ENCODE peak calls at places on chromosomes 3 and 15, in six cellular contexts. One of them, this sample, is unnamed.
A peak's percentile ranks its signal among the peaks of the same experiment; 100 is the strongest.

GRCh38 chr15:90451215-90451850 is 63.3 kb downstream of the IQGAP1 start:
- DNase-seq in neuronal stem cell: no peak
- DNase-seq in mesenchymal stem cell: peak; percentile 45
- DNase-seq in IMR-90: peak; percentile 87
- DNase-seq in trophoblast cell: no peak
- DNase-seq in H1: no peak
- DNase-seq in this sample: peak; percentile 61

GRCh38 chr3:133505813-133506212 is 67.7 kb upstream of the CDV3 start:
- DNase-seq in neuronal stem cell: no peak
- DNase-seq in mesenchymal stem cell: no peak
- DNase-seq in IMR-90: no peak
- DNase-seq in trophoblast cell: no peak
- DNase-seq in H1: no peak
- DNase-seq in this sample: no peak

GRCh38 chr3:177591371-177591770 is 394.1 kb upstream of the TBL1XR1 start:
- DNase-seq in neuronal stem cell: no peak
- DNase-seq in mesenchymal stem cell: no peak
- DNase-seq in IMR-90: no peak
- DNase-seq in trophoblast cell: no peak
- DNase-seq in H1: no peak
- DNase-seq in this sample: no peak

GRCh38 chr3:149934524-149934923 is 36.2 kb downstream of the PFN2 start:
- DNase-seq in neuronal stem cell: no peak
- DNase-seq in mesenchymal stem cell: peak; percentile 62
- DNase-seq in IMR-90: peak; percentile 85
- DNase-seq in trophoblast cell: no peak
- DNase-seq in H1: no peak
- DNase-seq in this sample: no peak

GRCh38 chr3:171165986-171166385 is 139.5 kb upstream of the SLC2A2 start:
- DNase-seq in neuronal stem cell: no peak
- DNase-seq in mesenchymal stem cell: no peak
- DNase-seq in IMR-90: no peak
- DNase-seq in trophoblast cell: no peak
- DNase-seq in H1: no peak
- DNase-seq in this sample: no peak

GRCh38 chr15:63232400-63232799 is 43.0 kb downstream of the RAB8B start:
- DNase-seq in neuronal stem cell: no peak
- DNase-seq in mesenchymal stem cell: no peak
- DNase-seq in IMR-90: no peak
- DNase-seq in trophoblast cell: no peak
- DNase-seq in H1: no peak
- DNase-seq in this sample: no peak

GRCh38 chr3:111963424-111963823 is 15.4 kb upstream of the ABHD10 start:
- DNase-seq in neuronal stem cell: no peak
- DNase-seq in mesenchymal stem cell: peak; percentile 88
- DNase-seq in IMR-90: peak; percentile 84
- DNase-seq in trophoblast cell: no peak
- DNase-seq in H1: no peak
- DNase-seq in this sample: no peak

GRCh38 chr3:17213102-17213501 is 328.3 kb downstream of the PLCL2 start:
- DNase-seq in neuronal stem cell: no peak
- DNase-seq in mesenchymal stem cell: peak; percentile 22
- DNase-seq in IMR-90: peak; percentile 65
- DNase-seq in trophoblast cell: peak; percentile 26
- DNase-seq in H1: no peak
- DNase-seq in this sample: no peak

GRCh38 chr3:28624079-28624478 is 275.5 kb upstream of the AZI2 start:
- DNase-seq in neuronal stem cell: no peak
- DNase-seq in mesenchymal stem cell: no peak
- DNase-seq in IMR-90: no peak
- DNase-seq in trophoblast cell: no peak
- DNase-seq in H1: no peak
- DNase-seq in this sample: no peak

GRCh38 chr3:44680921-44681455 is 31.5 kb upstream of the ZNF502 start:
- DNase-seq in neuronal stem cell: no peak
- DNase-seq in mesenchymal stem cell: no peak
- DNase-seq in IMR-90: no peak
- DNase-seq in trophoblast cell: peak; percentile 62
- DNase-seq in H1: no peak
- DNase-seq in this sample: no peak

GRCh38 chr3:45055032-45055410 is 28.9 kb downstream of the CLEC3B start:
- DNase-seq in neuronal stem cell: no peak
- DNase-seq in mesenchymal stem cell: peak; percentile 92
- DNase-seq in IMR-90: peak; percentile 87
- DNase-seq in trophoblast cell: no peak
- DNase-seq in H1: no peak
- DNase-seq in this sample: no peak

GRCh38 chr3:46400000-46400734 is 6.7 kb downstream of the CCR5AS start:
- DNase-seq in neuronal stem cell: no peak
- DNase-seq in mesenchymal stem cell: peak; percentile 79
- DNase-seq in IMR-90: peak; percentile 62
- DNase-seq in trophoblast cell: no peak
- DNase-seq in H1: no peak
- DNase-seq in this sample: no peak

GRCh38 chr3:42557849-42558248 is 23.9 kb downstream of the SEC22C start:
- DNase-seq in neuronal stem cell: no peak
- DNase-seq in mesenchymal stem cell: no peak
- DNase-seq in IMR-90: no peak
- DNase-seq in trophoblast cell: no peak
- DNase-seq in H1: no peak
- DNase-seq in this sample: no peak

GRCh38 chr15:25170113-25170731 is 215.4 kb downstream of the SNRPN start:
- DNase-seq in neuronal stem cell: no peak
- DNase-seq in mesenchymal stem cell: no peak
- DNase-seq in IMR-90: no peak
- DNase-seq in trophoblast cell: no peak
- DNase-seq in H1: no peak
- DNase-seq in this sample: peak; percentile 11

GRCh38 chr15:80585544-80586018 is 109.5 kb upstream of the ABHD17C start:
- DNase-seq in neuronal stem cell: no peak
- DNase-seq in mesenchymal stem cell: no peak
- DNase-seq in IMR-90: no peak
- DNase-seq in trophoblast cell: peak; percentile 87
- DNase-seq in H1: no peak
- DNase-seq in this sample: peak; percentile 31

GRCh38 chr3:149042766-149043386 is 43.5 kb downstream of the HLTF start:
- DNase-seq in neuronal stem cell: no peak
- DNase-seq in mesenchymal stem cell: peak; percentile 13
- DNase-seq in IMR-90: peak; percentile 72
- DNase-seq in trophoblast cell: no peak
- DNase-seq in H1: no peak
- DNase-seq in this sample: no peak

GRCh38 chr3:126119008-126119675 is 35.2 kb upstream of the SLC41A3 start:
- DNase-seq in neuronal stem cell: no peak
- DNase-seq in mesenchymal stem cell: no peak
- DNase-seq in IMR-90: no peak
- DNase-seq in trophoblast cell: no peak
- DNase-seq in H1: peak; percentile 20
- DNase-seq in this sample: peak; percentile 10

GRCh38 chr3:45353070-45353469 is 35.3 kb upstream of the LARS2 start:
- DNase-seq in neuronal stem cell: no peak
- DNase-seq in mesenchymal stem cell: no peak
- DNase-seq in IMR-90: no peak
- DNase-seq in trophoblast cell: no peak
- DNase-seq in H1: no peak
- DNase-seq in this sample: no peak

GRCh38 chr3:99842826-99843589 is 25.3 kb downstream of the CMSS1 start:
- DNase-seq in neuronal stem cell: no peak
- DNase-seq in mesenchymal stem cell: peak; percentile 72
- DNase-seq in IMR-90: peak; percentile 73
- DNase-seq in trophoblast cell: no peak
- DNase-seq in H1: no peak
- DNase-seq in this sample: no peak

GRCh38 chr3:125154800-125155269 is 57.7 kb downstream of the SLC12A8 start:
- DNase-seq in neuronal stem cell: no peak
- DNase-seq in mesenchymal stem cell: no peak
- DNase-seq in IMR-90: no peak
- DNase-seq in trophoblast cell: peak; percentile 93
- DNase-seq in H1: no peak
- DNase-seq in this sample: no peak

GRCh38 chr3:160225181-160226025 is at the start of gene C3orf80:
- DNase-seq in neuronal stem cell: peak; percentile 65
- DNase-seq in mesenchymal stem cell: peak; percentile 47
- DNase-seq in IMR-90: peak; percentile 26
- DNase-seq in trophoblast cell: peak; percentile 14
- DNase-seq in H1: peak; percentile 85
- DNase-seq in this sample: peak; percentile 78

GRCh38 chr15:40115670-40116093 is 7.0 kb upstream of the BMF start:
- DNase-seq in neuronal stem cell: no peak
- DNase-seq in mesenchymal stem cell: no peak
- DNase-seq in IMR-90: no peak
- DNase-seq in trophoblast cell: peak; percentile 28
- DNase-seq in H1: no peak
- DNase-seq in this sample: peak; percentile 67

GRCh38 chr3:98584563-98584962 is 8.8 kb downstream of the CPOX start:
- DNase-seq in neuronal stem cell: no peak
- DNase-seq in mesenchymal stem cell: no peak
- DNase-seq in IMR-90: no peak
- DNase-seq in trophoblast cell: no peak
- DNase-seq in H1: no peak
- DNase-seq in this sample: no peak

GRCh38 chr3:146974001-146974400 is 368.9 kb upstream of the PLSCR5 start:
- DNase-seq in neuronal stem cell: no peak
- DNase-seq in mesenchymal stem cell: no peak
- DNase-seq in IMR-90: no peak
- DNase-seq in trophoblast cell: no peak
- DNase-seq in H1: no peak
- DNase-seq in this sample: no peak

GRCh38 chr15:23877502-23878412 is 190.7 kb upstream of the NDN start:
- DNase-seq in neuronal stem cell: peak; percentile 65
- DNase-seq in mesenchymal stem cell: peak; percentile 20
- DNase-seq in IMR-90: no peak
- DNase-seq in trophoblast cell: peak; percentile 24
- DNase-seq in H1: peak; percentile 85
- DNase-seq in this sample: peak; percentile 83

DNA sequence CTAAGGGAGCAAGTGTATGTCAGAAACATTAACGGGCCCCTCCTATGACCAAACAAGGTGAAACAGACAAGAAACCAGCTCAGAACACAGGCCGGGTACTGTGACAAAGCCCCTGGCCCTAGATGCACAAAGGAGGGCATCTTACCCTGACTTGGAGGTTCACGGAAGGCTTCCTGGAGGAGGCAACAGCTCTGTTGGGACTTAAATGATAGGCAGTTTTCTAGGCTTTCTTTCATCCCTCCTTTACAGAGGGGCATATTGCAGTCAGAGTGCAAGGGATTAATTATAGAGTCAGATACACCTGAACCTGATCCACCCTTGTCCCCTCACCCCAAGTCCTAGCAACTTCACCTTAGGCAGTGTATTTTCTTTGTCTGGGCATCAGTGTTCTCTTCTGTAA is 8.4 kb downstream of the EPHB3 start:
- DNase-seq in neuronal stem cell: no peak
- DNase-seq in mesenchymal stem cell: no peak
- DNase-seq in IMR-90: no peak
- DNase-seq in trophoblast cell: no peak
- DNase-seq in H1: no peak
- DNase-seq in this sample: no peak
- H2AK5ac ChIP-seq in neuronal stem cell: peak overlapping the region; percentile 84
- H2AK5ac ChIP-seq in mesenchymal stem cell: no peak overlapping the region
- H2AK5ac ChIP-seq in IMR-90: peak overlapping the region; percentile 54
- H2AK5ac ChIP-seq in trophoblast cell: peak overlapping the region; percentile 55
- H2AK5ac ChIP-seq in H1: no peak overlapping the region
- H2AK5ac ChIP-seq in this sample: no peak overlapping the region

GRCh38 chr3:127833281-127834032 is 11.1 kb upstream of the MGLL start:
- DNase-seq in neuronal stem cell: no peak
- DNase-seq in mesenchymal stem cell: no peak
- DNase-seq in IMR-90: no peak
- DNase-seq in trophoblast cell: no peak
- DNase-seq in H1: no peak
- DNase-seq in this sample: peak; percentile 1

GRCh38 chr3:127836004-127836882 is 13.9 kb upstream of the MGLL start:
- DNase-seq in neuronal stem cell: no peak
- DNase-seq in mesenchymal stem cell: no peak
- DNase-seq in IMR-90: no peak
- DNase-seq in trophoblast cell: no peak
- DNase-seq in H1: no peak
- DNase-seq in this sample: no peak

GRCh38 chr3:127839099-127839498 is 16.8 kb upstream of the MGLL start:
- DNase-seq in neuronal stem cell: no peak
- DNase-seq in mesenchymal stem cell: no peak
- DNase-seq in IMR-90: no peak
- DNase-seq in trophoblast cell: no peak
- DNase-seq in H1: no peak
- DNase-seq in this sample: no peak

GRCh38 chr3:127831723-127832172 is 9.4 kb upstream of the MGLL start:
- DNase-seq in neuronal stem cell: peak; percentile 18
- DNase-seq in mesenchymal stem cell: peak; percentile 47
- DNase-seq in IMR-90: peak; percentile 49
- DNase-seq in trophoblast cell: peak; percentile 65
- DNase-seq in H1: peak; percentile 82
- DNase-seq in this sample: peak; percentile 65

GRCh38 chr3:127834771-127835170 is 12.5 kb upstream of the MGLL start:
- DNase-seq in neuronal stem cell: no peak
- DNase-seq in mesenchymal stem cell: no peak
- DNase-seq in IMR-90: no peak
- DNase-seq in trophoblast cell: no peak
- DNase-seq in H1: no peak
- DNase-seq in this sample: no peak
- H3K14ac ChIP-seq in neuronal stem cell: no peak overlapping the region
- H3K14ac ChIP-seq in mesenchymal stem cell: no peak overlapping the region
- H3K14ac ChIP-seq in IMR-90: no peak overlapping the region
- H3K14ac ChIP-seq in trophoblast cell: no peak overlapping the region
- H3K14ac ChIP-seq in H1: no peak overlapping the region
- H3K14ac ChIP-seq in this sample: no peak overlapping the region

GRCh38 chr15:92634641-92635272 is 20.8 kb downstream of the FAM174B start:
- DNase-seq in neuronal stem cell: no peak
- DNase-seq in mesenchymal stem cell: no peak
- DNase-seq in IMR-90: no peak
- DNase-seq in trophoblast cell: no peak
- DNase-seq in H1: peak; percentile 29
- DNase-seq in this sample: no peak

GRCh38 chr15:92634046-92634445 is 21.5 kb downstream of the FAM174B start:
- DNase-seq in neuronal stem cell: no peak
- DNase-seq in mesenchymal stem cell: no peak
- DNase-seq in IMR-90: no peak
- DNase-seq in trophoblast cell: no peak
- DNase-seq in H1: no peak
- DNase-seq in this sample: peak; percentile 24

GRCh38 chr15:92633001-92633400 is 22.6 kb downstream of the FAM174B start:
- DNase-seq in neuronal stem cell: no peak
- DNase-seq in mesenchymal stem cell: no peak
- DNase-seq in IMR-90: no peak
- DNase-seq in trophoblast cell: no peak
- DNase-seq in H1: no peak
- DNase-seq in this sample: peak; percentile 7

GRCh38 chr15:92631721-92632120 is 23.9 kb downstream of the FAM174B start:
- DNase-seq in neuronal stem cell: no peak
- DNase-seq in mesenchymal stem cell: no peak
- DNase-seq in IMR-90: no peak
- DNase-seq in trophoblast cell: no peak
- DNase-seq in H1: no peak
- DNase-seq in this sample: no peak

GRCh38 chr15:92633418-92633817 is 22.2 kb downstream of the FAM174B start:
- DNase-seq in neuronal stem cell: no peak
- DNase-seq in mesenchymal stem cell: no peak
- DNase-seq in IMR-90: no peak
- DNase-seq in trophoblast cell: no peak
- DNase-seq in H1: no peak
- DNase-seq in this sample: peak; percentile 11
- H3K4me1 ChIP-seq in neuronal stem cell: peaks cover 10% of the 10 kb centered on the region
- H3K4me1 ChIP-seq in mesenchymal stem cell: peaks cover 1% of the 10 kb centered on the region
- H3K4me1 ChIP-seq in IMR-90: peaks cover 4% of the 10 kb centered on the region
- H3K4me1 ChIP-seq in trophoblast cell: peaks cover 3% of the 10 kb centered on the region
- H3K4me1 ChIP-seq in H1: peaks cover 9% of the 10 kb centered on the region
- H3K4me1 ChIP-seq in this sample: peaks cover 8% of the 10 kb centered on the region

GRCh38 chr3:180959691-180960090 is 29.8 kb downstream of the DNAJC19 start:
- DNase-seq in neuronal stem cell: no peak
- DNase-seq in mesenchymal stem cell: no peak
- DNase-seq in IMR-90: no peak
- DNase-seq in trophoblast cell: no peak
- DNase-seq in H1: no peak
- DNase-seq in this sample: no peak
- H2AK5ac ChIP-seq in neuronal stem cell: no peak overlapping the region
- H2AK5ac ChIP-seq in mesenchymal stem cell: no peak overlapping the region
- H2AK5ac ChIP-seq in IMR-90: no peak overlapping the region
- H2AK5ac ChIP-seq in trophoblast cell: no peak overlapping the region
- H2AK5ac ChIP-seq in H1: no peak overlapping the region
- H2AK5ac ChIP-seq in this sample: no peak overlapping the region

This sample was measured in H9.